ENCODE peak calls at places on chromosome 3, in nine cellular contexts. R is HepG2, I is HCT116, K is upper lobe of left lung, S is GM12891, M is suprapubic skin, J is prostate gland, T is sigmoid colon, E is stomach. N is an unnamed sample.

GRCh38 chr3:63328386-63328785 is 50.3 kb downstream of the SYNPR start:
- DNase-seq in S (no peak), M (no peak), J (no peak), I (no peak), E (no peak), T (no peak), R (no peak), K (no peak), N (no peak)

GRCh38 chr3:181695661-181696491 is 15.8 kb upstream of the SOX2 start:
- DNase-seq in S (no peak), T (no peak), I (no peak), K (peak), J (no peak), M (no peak), R (no peak), E (peak), N (no peak)

GRCh38 chr3:63141-63845 is 133.3 kb upstream of the CHL1 start:
- DNase-seq in J (no peak), K (no peak), R (peak), I (no peak), T (no peak), S (no peak), E (no peak), M (no peak), N (no peak)

GRCh38 chr3:112074616-112075497 is 11.3 kb upstream of the C3orf52 start:
- DNase-seq in R (peak), S (no peak), J (peak), M (peak), T (no peak), K (peak), E (peak), I (peak), N (no peak)

GRCh38 chr3:195197764-195198423 is 73.1 kb downstream of the XXYLT1 start:
- DNase-seq in J (no peak), K (no peak), R (no peak), M (no peak), S (no peak), E (peak), I (peak), T (peak), N (no peak)

GRCh38 chr3:30098656-30099454 is 507.5 kb upstream of the TGFBR2 start:
- DNase-seq in M (no peak), E (no peak), K (no peak), S (no peak), J (no peak), T (no peak), R (peak), I (peak), N (no peak)

GRCh38 chr3:127391436-127392145 is 103.7 kb upstream of the PRR20G start:
- DNase-seq in I (no peak), E (no peak), K (no peak), M (no peak), T (peak), R (no peak), J (no peak), S (no peak), N (no peak)

GRCh38 chr3:149435936-149436885 is 38.3 kb upstream of the TM4SF4 start:
- DNase-seq in S (no peak), J (no peak), I (no peak), T (no peak), R (no peak), M (no peak), E (no peak), K (no peak), N (no peak)

GRCh38 chr3:143267984-143268383 is 148.4 kb downstream of the CHST2 start:
- DNase-seq in S (no peak), J (no peak), I (no peak), T (no peak), E (no peak), M (no peak), R (no peak), K (no peak), N (no peak)

GRCh38 chr3:177488740-177489139 is 291.5 kb upstream of the TBL1XR1 start:
- DNase-seq in M (no peak), I (no peak), S (no peak), E (no peak), J (no peak), T (no peak), K (no peak), R (no peak), N (no peak)

GRCh38 chr3:195715583-195716266 is 5.1 kb upstream of the MUC20 start:
- DNase-seq in T (no peak), I (peak), M (no peak), J (no peak), E (peak), R (peak), S (no peak), K (no peak), N (no peak)

GRCh38 chr3:116453676-116454346 is 8.5 kb upstream of the LSAMP start:
- DNase-seq in K (no peak), R (no peak), T (no peak), E (no peak), I (no peak), J (no peak), S (no peak), M (no peak), N (no peak)

GRCh38 chr3:43770426-43771103 is 79.8 kb downstream of the ABHD5 start:
- DNase-seq in I (no peak), M (peak), S (no peak), T (peak), E (peak), K (peak), R (no peak), J (no peak), N (no peak)
- TF ChIP-seq POLR2AphosphoS5 in I (no peak), M (peak), S (no peak), T (no peak), E (peak), K (peak), R (no peak), J (no peak), N (no peak)

GRCh38 chr3:124600765-124601164 is 129.5 kb upstream of the UMPS start:
- DNase-seq in M (no peak), E (no peak), S (no peak), K (no peak), J (no peak), T (no peak), R (no peak), I (no peak), N (no peak)
- TF ChIP-seq POLR2A in M (no peak), E (no peak), S (no peak), K (no peak), J (no peak), T (no peak), R (no peak), I (no peak), N (no peak)

GRCh38 chr3:39295184-39295775 is 15.4 kb upstream of the CX3CR1 start:
- DNase-seq in R (no peak), T (no peak), I (no peak), K (no peak), S (peak), M (no peak), J (no peak), E (no peak), N (no peak)
- TF ChIP-seq POLR2AphosphoS5 in R (no peak), T (no peak), I (no peak), K (no peak), S (no peak), M (no peak), J (no peak), E (no peak), N (no peak)

GRCh38 chr3:186237915-186238314 is 124.1 kb downstream of the DGKG start:
- DNase-seq in J (no peak), T (no peak), K (no peak), S (no peak), R (no peak), E (no peak), I (no peak), M (no peak), N (no peak)

GRCh38 chr3:186239321-186239720 is 122.7 kb downstream of the DGKG start:
- DNase-seq in K (no peak), R (no peak), M (no peak), I (no peak), E (peak), J (no peak), S (no peak), T (no peak), N (no peak)

GRCh38 chr3:186247821-186248814 is 113.9 kb downstream of the DGKG start:
- DNase-seq in S (no peak), I (no peak), M (no peak), K (no peak), T (no peak), R (no peak), J (no peak), E (no peak), N (no peak)

GRCh38 chr3:186236357-186237020 is 125.5 kb downstream of the DGKG start:
- DNase-seq in I (no peak), T (no peak), K (no peak), S (no peak), R (no peak), J (no peak), E (no peak), M (no peak), N (no peak)

DNA sequence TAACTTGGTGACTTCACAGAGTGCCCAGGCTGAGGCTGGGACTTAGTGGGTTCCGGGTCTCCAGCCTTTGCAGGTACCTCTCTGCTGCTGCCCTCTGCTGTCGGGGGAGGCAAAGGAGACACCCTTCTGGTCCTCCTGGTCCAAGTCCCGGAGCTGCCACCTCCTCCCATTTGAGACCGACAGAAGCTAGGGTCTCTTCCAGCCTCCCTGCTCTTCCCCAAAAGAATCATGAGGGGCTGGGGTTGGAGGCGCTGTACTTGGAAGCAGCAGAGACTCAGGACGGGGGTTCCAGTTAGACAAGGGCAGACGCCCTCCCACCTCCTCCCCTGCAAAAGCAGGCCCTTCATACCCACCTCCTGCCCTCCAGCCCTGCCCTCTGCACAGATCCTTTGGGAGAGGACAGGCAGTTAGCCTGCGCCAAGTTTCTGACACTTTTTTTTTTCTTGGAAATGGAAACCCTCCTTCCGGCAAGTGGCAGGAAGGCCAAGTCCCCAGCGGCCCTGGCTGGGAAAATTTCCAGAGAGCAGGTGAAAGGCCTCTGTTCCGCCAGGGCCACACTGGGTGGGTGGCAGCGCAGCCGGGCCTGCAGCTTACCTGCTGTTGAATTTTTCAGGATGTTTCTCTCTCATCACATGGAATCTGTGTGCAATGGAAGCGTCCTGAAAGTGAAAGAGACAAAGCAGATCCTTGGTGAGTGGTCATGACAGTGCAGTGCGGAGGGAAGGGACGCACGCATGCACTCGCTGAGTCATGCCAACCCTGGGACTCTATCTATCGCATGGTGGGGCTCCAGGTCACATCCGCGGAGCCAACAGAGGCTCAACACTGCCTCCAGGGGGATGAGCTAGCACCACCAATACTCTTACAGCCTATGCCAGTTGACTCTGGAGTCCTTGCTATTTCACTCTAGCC is 119.9 kb downstream of the DGKG start:
- DNase-seq in M (no peak), T (peak), S (peak), J (peak), K (peak), I (peak), E (peak), R (peak), N (peak)
- TF ChIP-seq POLR2A in M (no peak), T (no peak), S (no peak), J (no peak), K (no peak), I (no peak), E (no peak), R (peak), N (no peak)

GRCh38 chr3:66463054-66463631 is 37.7 kb downstream of the LRIG1 start:
- DNase-seq in T (no peak), I (no peak), E (no peak), K (no peak), S (no peak), M (no peak), J (no peak), R (peak), N (no peak)
- TF ChIP-seq POLR2AphosphoS5 in T (no peak), I (no peak), E (peak), K (no peak), S (no peak), M (no peak), J (peak), R (peak), N (no peak)

GRCh38 chr3:172129868-172130751 is 90.7 kb downstream of the FNDC3B start:
- DNase-seq in K (peak), I (peak), S (no peak), E (peak), R (peak), T (peak), J (peak), M (peak), N (no peak)
- TF ChIP-seq POLR2A in K (no peak), I (no peak), S (no peak), E (no peak), R (no peak), T (no peak), J (no peak), M (no peak), N (no peak)

GRCh38 chr3:42025388-42026138 is 63.7 kb upstream of the ULK4 start:
- DNase-seq in I (peak), J (peak), E (peak), T (peak), S (no peak), R (no peak), K (no peak), M (peak), N (peak)
- TF ChIP-seq POLR2AphosphoS5 in I (no peak), J (peak), E (peak), T (peak), S (no peak), R (no peak), K (peak), M (peak), N (no peak)

N was measured in GM12892.